ENCODE peak calls at places on chromosome 3, in four cellular contexts. One of them, this sample, is unnamed. For H3K36me3, the result is how much of the 10 kb centered on the place peaks cover.

GRCh38 chr3:126678691-126679317 is 23.9 kb upstream of the TXNRD3 start:
- DNase-seq in upper lobe of right lung: peak
- DNase-seq in uterus: no peak
- DNase-seq in H7: no peak
- DNase-seq in this sample: no peak

GRCh38 chr3:189626286-189626685 is 4.9 kb upstream of the TP63 start:
- DNase-seq in H7: no peak
- DNase-seq in uterus: no peak
- DNase-seq in upper lobe of right lung: no peak
- DNase-seq in this sample: no peak

GRCh38 chr3:27623085-27623753 is 98.9 kb downstream of the EOMES start:
- DNase-seq in uterus: peak
- DNase-seq in H7: no peak
- DNase-seq in upper lobe of right lung: no peak
- DNase-seq in this sample: no peak

GRCh38 chr3:123147754-123148535 is 53.8 kb upstream of the SEC22A start:
- DNase-seq in uterus: no peak
- DNase-seq in H7: no peak
- DNase-seq in upper lobe of right lung: peak
- DNase-seq in this sample: no peak

GRCh38 chr3:125166581-125166980 is 46.0 kb downstream of the SLC12A8 start:
- DNase-seq in uterus: no peak
- DNase-seq in upper lobe of right lung: no peak
- DNase-seq in H7: no peak
- DNase-seq in this sample: no peak

GRCh38 chr3:184559336-184559735 is 2.2 kb upstream of the EPHB3 start:
- DNase-seq in upper lobe of right lung: peak
- DNase-seq in uterus: no peak
- DNase-seq in H7: no peak
- DNase-seq in this sample: no peak

GRCh38 chr3:154132777-154133375 is 11.7 kb downstream of the ARHGEF26 start:
- DNase-seq in upper lobe of right lung: no peak
- DNase-seq in H7: no peak
- DNase-seq in uterus: no peak
- DNase-seq in this sample: no peak

GRCh38 chr3:28315711-28316110 is 32.8 kb upstream of the ZCWPW2 start:
- DNase-seq in upper lobe of right lung: no peak
- DNase-seq in uterus: no peak
- DNase-seq in H7: no peak
- DNase-seq in this sample: no peak

GRCh38 chr3:160602259-160602658 is 36.9 kb upstream of the KPNA4 start:
- DNase-seq in uterus: no peak
- DNase-seq in upper lobe of right lung: no peak
- DNase-seq in H7: no peak
- DNase-seq in this sample: no peak

GRCh38 chr3:151943539-151943938 is 70.1 kb downstream of the SUCNR1 start:
- DNase-seq in H7: no peak
- DNase-seq in upper lobe of right lung: no peak
- DNase-seq in uterus: no peak
- DNase-seq in this sample: no peak

GRCh38 chr3:108093021-108093420 is 2.2 kb upstream of the CD47 start:
- DNase-seq in upper lobe of right lung: no peak
- DNase-seq in H7: no peak
- DNase-seq in uterus: no peak
- DNase-seq in this sample: no peak

GRCh38 chr3:10867384-10867783 is 51.4 kb downstream of the SLC6A11 start:
- DNase-seq in upper lobe of right lung: no peak
- DNase-seq in H7: peak
- DNase-seq in uterus: no peak
- DNase-seq in this sample: no peak

GRCh38 chr3:56819016-56819809 is 17.5 kb upstream of the ARHGEF3 start:
- DNase-seq in H7: no peak
- DNase-seq in upper lobe of right lung: no peak
- DNase-seq in uterus: no peak
- DNase-seq in this sample: no peak

GRCh38 chr3:194099215-194099614 is 36.7 kb upstream of the HES1 start:
- DNase-seq in H7: no peak
- DNase-seq in uterus: no peak
- DNase-seq in upper lobe of right lung: no peak
- DNase-seq in this sample: no peak

GRCh38 chr3:151087648-151088047 is 2.2 kb downstream of the MED12L start:
- DNase-seq in uterus: no peak
- DNase-seq in H7: no peak
- DNase-seq in upper lobe of right lung: no peak
- DNase-seq in this sample: no peak

GRCh38 chr3:155647988-155648591 is 96.8 kb downstream of the PLCH1 start:
- DNase-seq in upper lobe of right lung: no peak
- DNase-seq in uterus: no peak
- DNase-seq in H7: no peak
- DNase-seq in this sample: no peak

GRCh38 chr3:76930712-76931111 is 109.2 kb upstream of the ROBO2 start:
- DNase-seq in uterus: no peak
- DNase-seq in H7: no peak
- DNase-seq in upper lobe of right lung: no peak
- DNase-seq in this sample: no peak

GRCh38 chr3:32545305-32545704 is 25.4 kb downstream of the DYNC1LI1 start:
- DNase-seq in upper lobe of right lung: no peak
- DNase-seq in uterus: no peak
- DNase-seq in H7: no peak
- DNase-seq in this sample: no peak

GRCh38 chr3:108099203-108099602 is 8.4 kb upstream of the CD47 start:
- DNase-seq in upper lobe of right lung: no peak
- DNase-seq in uterus: no peak
- DNase-seq in H7: no peak
- DNase-seq in this sample: no peak

GRCh38 chr3:174495928-174496327 is 363.2 kb upstream of the NAALADL2 start:
- DNase-seq in H7: no peak
- DNase-seq in upper lobe of right lung: no peak
- DNase-seq in uterus: no peak
- DNase-seq in this sample: no peak

GRCh38 chr3:197458179-197458707 is 97.5 kb downstream of the BDH1 start:
- DNase-seq in H7: peak
- DNase-seq in uterus: no peak
- DNase-seq in upper lobe of right lung: peak
- DNase-seq in this sample: no peak

GRCh38 chr3:122680381-122681293 is at the start of gene PARP14:
- DNase-seq in H7: peak
- DNase-seq in upper lobe of right lung: peak
- DNase-seq in uterus: peak
- DNase-seq in this sample: peak

GRCh38 chr3:99298661-99299060 is 339.7 kb upstream of the COL8A1 start:
- DNase-seq in uterus: no peak
- DNase-seq in H7: no peak
- DNase-seq in upper lobe of right lung: no peak
- DNase-seq in this sample: no peak

GRCh38 chr3:124121379-124122336 is 129.7 kb upstream of the ROPN1 start:
- DNase-seq in upper lobe of right lung: no peak
- DNase-seq in uterus: no peak
- DNase-seq in H7: no peak
- DNase-seq in this sample: no peak

GRCh38 chr3:149575213-149575961 is 82.4 kb downstream of the WWTR1 start:
- DNase-seq in upper lobe of right lung: no peak
- DNase-seq in H7: no peak
- DNase-seq in uterus: peak
- DNase-seq in this sample: peak
- H3K4me3 ChIP-seq in upper lobe of right lung: no peak
- H3K4me3 ChIP-seq in H7: no peak
- H3K4me3 ChIP-seq in uterus: no peak
- H3K4me3 ChIP-seq in this sample: peak

GRCh38 chr3:55474213-55474632 is 12.9 kb downstream of the WNT5A start:
- DNase-seq in uterus: no peak
- DNase-seq in upper lobe of right lung: no peak
- DNase-seq in H7: peak
- DNase-seq in this sample: no peak
- H3K36me3 ChIP-seq in uterus: under half
- H3K36me3 ChIP-seq in upper lobe of right lung: under half
- H3K36me3 ChIP-seq in H7: under half
- H3K36me3 ChIP-seq in this sample: under half

DNA sequence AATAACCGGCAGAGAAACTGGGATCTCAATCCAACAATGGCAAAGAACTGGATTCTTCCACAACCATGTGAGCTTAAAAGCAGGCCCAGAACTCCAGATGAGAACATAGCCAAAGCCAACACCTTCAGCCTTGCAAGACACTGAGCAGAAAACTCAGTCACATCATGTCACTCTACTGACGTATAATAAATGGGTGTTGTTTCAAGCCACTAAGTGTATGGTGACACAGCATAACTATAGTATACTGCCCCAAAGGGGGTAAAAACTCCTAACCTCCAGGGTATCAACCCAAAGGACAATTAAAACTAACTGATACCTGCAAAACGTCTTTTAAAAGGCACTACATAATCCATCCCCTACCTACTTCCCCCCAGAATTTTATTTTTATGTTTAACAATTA is 69.5 kb downstream of the TRANK1 start:
- DNase-seq in uterus: no peak
- DNase-seq in upper lobe of right lung: no peak
- DNase-seq in H7: no peak
- DNase-seq in this sample: no peak
- H3K4me3 ChIP-seq in uterus: no peak
- H3K4me3 ChIP-seq in upper lobe of right lung: no peak
- H3K4me3 ChIP-seq in H7: no peak
- H3K4me3 ChIP-seq in this sample: no peak

GRCh38 chr3:171135536-171135935 is 109.0 kb upstream of the SLC2A2 start:
- DNase-seq in upper lobe of right lung: no peak
- DNase-seq in H7: no peak
- DNase-seq in uterus: no peak
- DNase-seq in this sample: no peak

GRCh38 chr3:171145866-171146265 is 119.3 kb upstream of the SLC2A2 start:
- DNase-seq in upper lobe of right lung: no peak
- DNase-seq in uterus: no peak
- DNase-seq in H7: no peak
- DNase-seq in this sample: no peak

GRCh38 chr3:171142985-171143384 is 116.5 kb upstream of the SLC2A2 start:
- DNase-seq in H7: no peak
- DNase-seq in uterus: no peak
- DNase-seq in upper lobe of right lung: no peak
- DNase-seq in this sample: no peak

GRCh38 chr3:171138027-171138426 is 111.5 kb upstream of the SLC2A2 start:
- DNase-seq in upper lobe of right lung: no peak
- DNase-seq in uterus: no peak
- DNase-seq in H7: no peak
- DNase-seq in this sample: no peak

GRCh38 chr3:171140246-171140645 is 113.7 kb upstream of the SLC2A2 start:
- DNase-seq in upper lobe of right lung: no peak
- DNase-seq in uterus: no peak
- DNase-seq in H7: no peak
- DNase-seq in this sample: no peak
- H3K36me3 ChIP-seq in upper lobe of right lung: under half
- H3K36me3 ChIP-seq in uterus: under half
- H3K36me3 ChIP-seq in H7: under half
- H3K36me3 ChIP-seq in this sample: under half

GRCh38 chr3:135231646-135232625 is 436.9 kb downstream of the EPHB1 start:
- DNase-seq in uterus: no peak
- DNase-seq in H7: peak
- DNase-seq in upper lobe of right lung: no peak
- DNase-seq in this sample: no peak
- H3K4me3 ChIP-seq in uterus: no peak
- H3K4me3 ChIP-seq in H7: no peak
- H3K4me3 ChIP-seq in upper lobe of right lung: no peak
- H3K4me3 ChIP-seq in this sample: no peak

GRCh38 chr3:157152930-157153329 is 7.0 kb downstream of the CCNL1 start:
- DNase-seq in uterus: no peak
- DNase-seq in upper lobe of right lung: no peak
- DNase-seq in H7: no peak
- DNase-seq in this sample: no peak

GRCh38 chr3:157155591-157155990 is 4.4 kb downstream of the CCNL1 start:
- DNase-seq in upper lobe of right lung: no peak
- DNase-seq in H7: no peak
- DNase-seq in uterus: no peak
- DNase-seq in this sample: no peak

GRCh38 chr3:157156844-157157635 is 2.9 kb downstream of the CCNL1 start:
- DNase-seq in H7: no peak
- DNase-seq in uterus: no peak
- DNase-seq in upper lobe of right lung: no peak
- DNase-seq in this sample: no peak

GRCh38 chr3:157152438-157152837 is 7.5 kb downstream of the CCNL1 start:
- DNase-seq in H7: no peak
- DNase-seq in upper lobe of right lung: no peak
- DNase-seq in uterus: no peak
- DNase-seq in this sample: no peak

GRCh38 chr3:157154563-157155333 is 5.2 kb downstream of the CCNL1 start:
- DNase-seq in uterus: no peak
- DNase-seq in upper lobe of right lung: no peak
- DNase-seq in H7: no peak
- DNase-seq in this sample: no peak
- H3K36me3 ChIP-seq in uterus: under half
- H3K36me3 ChIP-seq in upper lobe of right lung: half or more
- H3K36me3 ChIP-seq in H7: half or more
- H3K36me3 ChIP-seq in this sample: under half

DNA sequence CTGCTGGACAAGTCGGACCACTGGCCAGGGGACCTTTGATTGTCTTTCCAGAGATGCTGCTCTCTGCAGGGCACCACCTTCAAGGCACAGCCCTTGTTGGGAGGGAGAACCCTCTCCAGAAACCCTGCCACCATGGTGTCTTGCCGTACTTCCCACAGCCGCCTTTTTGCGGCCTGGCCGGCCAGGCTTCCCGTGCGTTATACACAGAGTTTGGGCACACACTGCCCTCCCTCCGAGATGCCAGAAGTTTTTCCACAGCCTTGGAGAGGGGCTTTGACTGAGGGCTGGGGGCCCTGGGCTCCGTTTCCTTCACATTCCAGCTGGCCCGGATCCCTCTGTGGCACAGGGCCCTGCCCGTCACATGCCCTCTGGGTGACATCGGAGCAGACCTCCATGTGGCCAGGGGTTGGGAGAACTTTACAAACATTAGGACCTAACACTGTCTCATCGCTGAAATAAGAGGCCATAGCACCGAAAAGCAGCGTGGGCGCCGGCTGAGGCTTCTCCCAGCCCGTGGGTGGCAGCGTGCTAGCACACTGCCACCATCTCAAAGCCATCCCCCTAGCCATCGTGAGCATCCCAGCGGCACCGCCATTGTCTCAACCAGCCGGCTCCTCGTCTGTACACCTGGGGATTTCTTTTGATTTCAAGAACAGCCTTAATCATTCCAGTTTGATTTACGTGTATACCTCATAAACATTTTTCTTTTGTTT is 6.3 kb upstream of the APEH start:
- DNase-seq in uterus: no peak
- DNase-seq in upper lobe of right lung: no peak
- DNase-seq in H7: no peak
- DNase-seq in this sample: no peak
- H3K4me3 ChIP-seq in uterus: no peak
- H3K4me3 ChIP-seq in upper lobe of right lung: no peak
- H3K4me3 ChIP-seq in H7: no peak
- H3K4me3 ChIP-seq in this sample: no peak

DNA sequence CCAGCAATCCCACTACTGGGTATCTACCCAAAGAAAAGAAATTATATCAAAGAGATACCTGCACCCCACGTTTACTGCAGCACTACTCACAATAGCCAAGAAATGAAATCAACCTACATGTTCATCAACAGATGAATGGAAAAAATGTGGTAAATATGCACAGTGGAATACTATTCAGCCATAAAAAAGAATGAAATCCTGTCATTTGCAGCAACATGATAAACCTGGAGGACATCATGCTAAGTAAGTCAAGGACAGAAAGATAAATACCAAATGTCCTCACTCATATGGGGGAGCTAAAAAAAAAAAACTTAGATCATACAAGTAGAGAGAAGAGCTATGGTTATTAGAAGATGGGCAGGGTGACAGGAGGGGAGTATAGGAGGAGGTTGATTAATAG is 9.1 kb downstream of the ZBTB11 start:
- DNase-seq in upper lobe of right lung: no peak
- DNase-seq in uterus: no peak
- DNase-seq in H7: no peak
- DNase-seq in this sample: no peak
- H3K36me3 ChIP-seq in upper lobe of right lung: half or more
- H3K36me3 ChIP-seq in uterus: under half
- H3K36me3 ChIP-seq in H7: under half
- H3K36me3 ChIP-seq in this sample: under half